ENCODE peak calls at places on chromosomes 2 and 18, in six cellular contexts. O is suprapubic skin, D is tibial nerve, R is transverse colon, G is ovary, Q is K562. A is an unnamed sample. For H3K36me3, the result is how much of the 10 kb centered on the place peaks cover.

GRCh38 chr2:23241611-23242245 is 143.3 kb upstream of the KLHL29 start:
- DNase-seq in O (no peak), D (no peak), R (no peak), G (no peak), Q (no peak), A (no peak)

GRCh38 chr18:13268035-13268700 is 49.6 kb downstream of the LDLRAD4 start:
- DNase-seq in O (peak), D (no peak), R (no peak), G (no peak), Q (no peak), A (peak)

GRCh38 chr2:156908825-156909224 is 348.7 kb upstream of the GALNT5 start:
- DNase-seq in O (no peak), D (no peak), R (no peak), G (no peak), Q (no peak), A (no peak)

GRCh38 chr2:138244400-138245001 is 257.1 kb upstream of the SPOPL start:
- DNase-seq in O (no peak), D (no peak), R (no peak), G (no peak), Q (no peak), A (no peak)

GRCh38 chr2:212815453-212815852 is 276.9 kb upstream of the ERBB4 start:
- DNase-seq in O (no peak), D (no peak), R (no peak), G (no peak), Q (no peak), A (no peak)

GRCh38 chr2:120406566-120406965 is 60.6 kb downstream of the INHBB start:
- DNase-seq in O (no peak), D (no peak), R (no peak), G (no peak), Q (no peak), A (no peak)

GRCh38 chr2:184692137-184692734 is 93.9 kb downstream of the ZNF804A start:
- DNase-seq in O (no peak), D (no peak), R (no peak), G (no peak), Q (no peak), A (no peak)

GRCh38 chr2:118841828-118842461 is 5.5 kb downstream of the EN1 start:
- DNase-seq in O (no peak), D (no peak), R (no peak), G (no peak), Q (no peak), A (no peak)

GRCh38 chr2:27809761-27810241 is 38.3 kb downstream of the MRPL33 start:
- DNase-seq in O (no peak), D (no peak), R (no peak), G (no peak), Q (no peak), A (no peak)

GRCh38 chr2:225157052-225157451 is 114.8 kb upstream of the DOCK10 start:
- DNase-seq in O (no peak), D (no peak), R (no peak), G (no peak), Q (no peak), A (no peak)

GRCh38 chr2:204900487-204900886 is 355.2 kb downstream of the PARD3B start:
- DNase-seq in O (no peak), D (no peak), R (no peak), G (no peak), Q (no peak), A (no peak)

GRCh38 chr2:191351298-191351697 is 106.1 kb downstream of the MYO1B start:
- DNase-seq in O (no peak), D (no peak), R (no peak), G (no peak), Q (no peak), A (no peak)

GRCh38 chr2:161709428-161709827 is 85.2 kb downstream of the SLC4A10 start:
- DNase-seq in O (no peak), D (no peak), R (no peak), G (no peak), Q (no peak), A (no peak)

GRCh38 chr2:211093743-211094303 is 537.4 kb downstream of the CPS1 start:
- DNase-seq in O (no peak), D (no peak), R (no peak), G (no peak), Q (no peak), A (no peak)

GRCh38 chr2:125386074-125386473 is 1269.9 kb upstream of the GYPC start:
- DNase-seq in O (no peak), D (no peak), R (no peak), G (no peak), Q (no peak), A (no peak)

GRCh38 chr2:12606472-12607000 is 110.2 kb upstream of the TRIB2 start:
- DNase-seq in O (no peak), D (no peak), R (no peak), G (no peak), Q (no peak), A (no peak)

GRCh38 chr2:45269149-45269793 is 260.0 kb upstream of the SIX2 start:
- DNase-seq in O (no peak), D (no peak), R (no peak), G (no peak), Q (no peak), A (no peak)

GRCh38 chr2:85785027-85785822 is 31.4 kb downstream of the ATOH8 start:
- DNase-seq in O (no peak), D (no peak), R (no peak), G (peak), Q (no peak), A (peak)

GRCh38 chr2:20467789-20468548 is 21.1 kb downstream of the RHOB start:
- DNase-seq in O (peak), D (no peak), R (no peak), G (no peak), Q (no peak), A (peak)

GRCh38 chr2:139439100-139439499 is 658.9 kb upstream of the NXPH2 start:
- DNase-seq in O (no peak), D (no peak), R (no peak), G (no peak), Q (no peak), A (no peak)

GRCh38 chr2:506866-507265 is 170.3 kb downstream of the TMEM18 start:
- DNase-seq in O (no peak), D (no peak), R (no peak), G (no peak), Q (no peak), A (no peak)

GRCh38 chr2:44226753-44227152 is 48.5 kb upstream of the SLC3A1 start:
- DNase-seq in O (no peak), D (no peak), R (no peak), G (no peak), Q (no peak), A (no peak)

GRCh38 chr2:96882230-96882629 is 12.3 kb upstream of the SEMA4C start:
- DNase-seq in O (no peak), D (no peak), R (no peak), G (no peak), Q (no peak), A (no peak)

GRCh38 chr2:108325756-108326155 is 37.1 kb downstream of the SULT1C2 start:
- DNase-seq in O (no peak), D (no peak), R (no peak), G (no peak), Q (no peak), A (no peak)

GRCh38 chr18:24378598-24378997 is 19.0 kb downstream of the OSBPL1A start:
- DNase-seq in O (no peak), D (no peak), R (no peak), G (no peak), Q (no peak), A (no peak)
- H3K36me3 ChIP-seq in O (under half), D (under half), R (under half), G (under half), Q (under half), A (under half)

GRCh38 chr18:47586418-47586817 is 335.0 kb upstream of the SKOR2 start:
- DNase-seq in O (no peak), D (no peak), R (no peak), G (no peak), Q (no peak), A (no peak)
- TF ChIP-seq EP300 in O (no peak), D (no peak), R (no peak), G (no peak), Q (no peak), A (no peak)

GRCh38 chr18:22999212-22999611 is 66.1 kb downstream of the RBBP8 start:
- DNase-seq in O (no peak), D (no peak), R (no peak), G (no peak), Q (no peak), A (no peak)
- H3K36me3 ChIP-seq in O (under half), D (under half), R (under half), G (under half), Q (half or more), A (under half)

DNA sequence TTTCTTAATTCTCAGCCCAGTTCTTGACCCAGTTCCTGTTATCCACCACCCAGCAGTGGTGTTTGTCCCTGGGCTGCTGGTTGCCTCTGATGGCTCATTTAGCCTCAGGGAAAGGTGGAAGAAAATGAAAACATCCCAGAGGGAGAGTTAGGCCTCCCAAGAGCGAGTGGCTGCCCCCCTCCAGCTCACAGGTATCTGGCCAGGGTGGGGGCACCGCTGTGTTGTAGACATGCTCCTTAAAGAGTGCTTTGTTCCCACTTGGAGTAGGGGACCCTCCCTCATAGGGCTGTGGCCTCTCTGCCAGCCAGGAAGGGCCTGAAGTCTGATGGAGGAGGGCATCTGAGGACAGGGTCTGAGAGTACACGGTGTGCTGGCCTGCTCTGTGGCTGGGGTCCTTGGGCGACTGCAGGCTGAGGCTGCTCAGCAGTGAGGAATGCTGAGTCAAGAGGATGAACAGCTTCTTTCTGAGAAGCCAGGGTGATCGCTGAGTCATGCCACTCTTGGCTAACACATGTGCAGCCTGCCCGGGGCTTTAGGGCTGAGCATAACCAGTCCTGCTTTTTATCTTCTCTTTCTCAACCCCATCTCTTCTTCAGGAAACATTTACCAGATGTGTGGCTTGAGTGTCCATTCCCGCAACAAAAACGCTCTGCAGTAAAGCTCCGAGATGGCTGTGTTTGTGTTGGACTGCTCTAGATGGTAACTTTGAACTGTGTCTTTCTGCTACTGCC is 72.4 kb downstream of the IL1R2 start:
- DNase-seq in O (peak), D (peak), R (peak), G (peak), Q (peak), A (peak)
- TF ChIP-seq EP300 in O (peak), D (peak), R (peak), G (peak), Q (peak), A (peak)

A was measured in sigmoid colon.